ENCODE peak calls at places on chromosomes 4 and X, in eight cellular contexts. One of them, this sample, is unnamed.

GRCh38 chr4:127775843-127776242 is 6.3 kb upstream of the HSPA4L start:
- DNase-seq in T-helper 17 cell: no peak
- DNase-seq in A172: no peak
- DNase-seq in T-helper 9 cell: no peak
- DNase-seq in iris pigment epithelial cell: no peak
- DNase-seq in stimulated activated naive CD8-positive, alpha-beta T cell treated with anti-CD3 and anti-CD28 coated beads, Interleukin-15, Interleukin-2, amounts not matched to agents 100 U/mL and 50 U/mL, for 24 hours: no peak
- DNase-seq in cardiac septum: no peak
- DNase-seq in effector CD4-positive, alpha-beta T cell: no peak
- DNase-seq in this sample: no peak

GRCh38 chr4:242121-242848 is 63.0 kb downstream of the ZNF732 start:
- DNase-seq in cardiac septum: peak
- DNase-seq in iris pigment epithelial cell: peak
- DNase-seq in T-helper 17 cell: peak
- DNase-seq in A172: peak
- DNase-seq in stimulated activated naive CD8-positive, alpha-beta T cell treated with anti-CD3 and anti-CD28 coated beads, Interleukin-15, Interleukin-2, amounts not matched to agents 100 U/mL and 50 U/mL, for 24 hours: peak
- DNase-seq in effector CD4-positive, alpha-beta T cell: peak
- DNase-seq in T-helper 9 cell: peak
- DNase-seq in this sample: no peak

GRCh38 chr4:2981256-2981804 is 18.0 kb downstream of the GRK4 start:
- DNase-seq in stimulated activated naive CD8-positive, alpha-beta T cell treated with anti-CD3 and anti-CD28 coated beads, Interleukin-15, Interleukin-2, amounts not matched to agents 100 U/mL and 50 U/mL, for 24 hours: no peak
- DNase-seq in A172: no peak
- DNase-seq in T-helper 17 cell: no peak
- DNase-seq in iris pigment epithelial cell: no peak
- DNase-seq in effector CD4-positive, alpha-beta T cell: no peak
- DNase-seq in T-helper 9 cell: no peak
- DNase-seq in cardiac septum: no peak
- DNase-seq in this sample: no peak

GRCh38 chr4:89249313-89249712 is 58.3 kb downstream of the GPRIN3 start:
- DNase-seq in iris pigment epithelial cell: no peak
- DNase-seq in effector CD4-positive, alpha-beta T cell: no peak
- DNase-seq in stimulated activated naive CD8-positive, alpha-beta T cell treated with anti-CD3 and anti-CD28 coated beads, Interleukin-15, Interleukin-2, amounts not matched to agents 100 U/mL and 50 U/mL, for 24 hours: no peak
- DNase-seq in T-helper 17 cell: no peak
- DNase-seq in cardiac septum: no peak
- DNase-seq in T-helper 9 cell: no peak
- DNase-seq in A172: no peak
- DNase-seq in this sample: no peak

GRCh38 chrX:49237060-49237459 is 1.8 kb downstream of the CCDC22 start:
- DNase-seq in stimulated activated naive CD8-positive, alpha-beta T cell treated with anti-CD3 and anti-CD28 coated beads, Interleukin-15, Interleukin-2, amounts not matched to agents 100 U/mL and 50 U/mL, for 24 hours: no peak
- DNase-seq in iris pigment epithelial cell: no peak
- DNase-seq in cardiac septum: no peak
- DNase-seq in T-helper 9 cell: no peak
- DNase-seq in effector CD4-positive, alpha-beta T cell: no peak
- DNase-seq in T-helper 17 cell: no peak
- DNase-seq in A172: no peak
- DNase-seq in this sample: no peak

GRCh38 chrX:129235903-129236302 is 287.4 kb downstream of the SMARCA1 start:
- DNase-seq in cardiac septum: no peak
- DNase-seq in iris pigment epithelial cell: no peak
- DNase-seq in T-helper 17 cell: no peak
- DNase-seq in T-helper 9 cell: no peak
- DNase-seq in effector CD4-positive, alpha-beta T cell: no peak
- DNase-seq in stimulated activated naive CD8-positive, alpha-beta T cell treated with anti-CD3 and anti-CD28 coated beads, Interleukin-15, Interleukin-2, amounts not matched to agents 100 U/mL and 50 U/mL, for 24 hours: no peak
- DNase-seq in A172: no peak
- DNase-seq in this sample: no peak

GRCh38 chrX:37905436-37906147 is 58.2 kb upstream of the DYNLT3 start:
- DNase-seq in stimulated activated naive CD8-positive, alpha-beta T cell treated with anti-CD3 and anti-CD28 coated beads, Interleukin-15, Interleukin-2, amounts not matched to agents 100 U/mL and 50 U/mL, for 24 hours: peak
- DNase-seq in A172: peak
- DNase-seq in cardiac septum: no peak
- DNase-seq in T-helper 9 cell: peak
- DNase-seq in iris pigment epithelial cell: peak
- DNase-seq in effector CD4-positive, alpha-beta T cell: no peak
- DNase-seq in T-helper 17 cell: no peak
- DNase-seq in this sample: no peak

GRCh38 chr4:99485212-99485611 is 25.6 kb upstream of the C4orf17 start:
- DNase-seq in iris pigment epithelial cell: no peak
- DNase-seq in T-helper 9 cell: no peak
- DNase-seq in effector CD4-positive, alpha-beta T cell: no peak
- DNase-seq in T-helper 17 cell: no peak
- DNase-seq in A172: no peak
- DNase-seq in cardiac septum: no peak
- DNase-seq in stimulated activated naive CD8-positive, alpha-beta T cell treated with anti-CD3 and anti-CD28 coated beads, Interleukin-15, Interleukin-2, amounts not matched to agents 100 U/mL and 50 U/mL, for 24 hours: no peak
- DNase-seq in this sample: no peak

GRCh38 chr4:82802906-82803305 is 4.3 kb upstream of the SCD5 start:
- DNase-seq in iris pigment epithelial cell: peak
- DNase-seq in T-helper 9 cell: no peak
- DNase-seq in A172: no peak
- DNase-seq in effector CD4-positive, alpha-beta T cell: no peak
- DNase-seq in cardiac septum: no peak
- DNase-seq in T-helper 17 cell: no peak
- DNase-seq in stimulated activated naive CD8-positive, alpha-beta T cell treated with anti-CD3 and anti-CD28 coated beads, Interleukin-15, Interleukin-2, amounts not matched to agents 100 U/mL and 50 U/mL, for 24 hours: no peak
- DNase-seq in this sample: no peak

GRCh38 chr4:1544861-1545275 is 138.6 kb upstream of the NKX1-1 start:
- DNase-seq in iris pigment epithelial cell: no peak
- DNase-seq in T-helper 17 cell: no peak
- DNase-seq in A172: peak
- DNase-seq in cardiac septum: no peak
- DNase-seq in stimulated activated naive CD8-positive, alpha-beta T cell treated with anti-CD3 and anti-CD28 coated beads, Interleukin-15, Interleukin-2, amounts not matched to agents 100 U/mL and 50 U/mL, for 24 hours: no peak
- DNase-seq in effector CD4-positive, alpha-beta T cell: no peak
- DNase-seq in T-helper 9 cell: no peak
- DNase-seq in this sample: no peak

GRCh38 chrX:19849433-19850190 is 37.8 kb downstream of the SH3KBP1 start:
- DNase-seq in T-helper 9 cell: no peak
- DNase-seq in iris pigment epithelial cell: no peak
- DNase-seq in effector CD4-positive, alpha-beta T cell: no peak
- DNase-seq in stimulated activated naive CD8-positive, alpha-beta T cell treated with anti-CD3 and anti-CD28 coated beads, Interleukin-15, Interleukin-2, amounts not matched to agents 100 U/mL and 50 U/mL, for 24 hours: no peak
- DNase-seq in cardiac septum: no peak
- DNase-seq in T-helper 17 cell: no peak
- DNase-seq in A172: no peak
- DNase-seq in this sample: no peak

GRCh38 chrX:75522565-75523411 is at the start of gene ZDHHC15:
- DNase-seq in T-helper 9 cell: peak
- DNase-seq in T-helper 17 cell: peak
- DNase-seq in A172: no peak
- DNase-seq in cardiac septum: peak
- DNase-seq in iris pigment epithelial cell: no peak
- DNase-seq in stimulated activated naive CD8-positive, alpha-beta T cell treated with anti-CD3 and anti-CD28 coated beads, Interleukin-15, Interleukin-2, amounts not matched to agents 100 U/mL and 50 U/mL, for 24 hours: peak
- DNase-seq in effector CD4-positive, alpha-beta T cell: peak
- DNase-seq in this sample: no peak

GRCh38 chr4:36244257-36245084 is at the start of gene ARAP2:
- DNase-seq in A172: peak
- DNase-seq in effector CD4-positive, alpha-beta T cell: peak
- DNase-seq in T-helper 17 cell: peak
- DNase-seq in iris pigment epithelial cell: peak
- DNase-seq in T-helper 9 cell: peak
- DNase-seq in cardiac septum: peak
- DNase-seq in stimulated activated naive CD8-positive, alpha-beta T cell treated with anti-CD3 and anti-CD28 coated beads, Interleukin-15, Interleukin-2, amounts not matched to agents 100 U/mL and 50 U/mL, for 24 hours: peak
- DNase-seq in this sample: peak

GRCh38 chr4:72895408-72895807 is 174.1 kb downstream of the COX18 start:
- DNase-seq in iris pigment epithelial cell: peak
- DNase-seq in T-helper 17 cell: no peak
- DNase-seq in T-helper 9 cell: no peak
- DNase-seq in A172: no peak
- DNase-seq in effector CD4-positive, alpha-beta T cell: no peak
- DNase-seq in cardiac septum: no peak
- DNase-seq in stimulated activated naive CD8-positive, alpha-beta T cell treated with anti-CD3 and anti-CD28 coated beads, Interleukin-15, Interleukin-2, amounts not matched to agents 100 U/mL and 50 U/mL, for 24 hours: no peak
- DNase-seq in this sample: no peak

GRCh38 chrX:15988661-15989603 is 134.3 kb upstream of the AP1S2 start:
- DNase-seq in stimulated activated naive CD8-positive, alpha-beta T cell treated with anti-CD3 and anti-CD28 coated beads, Interleukin-15, Interleukin-2, amounts not matched to agents 100 U/mL and 50 U/mL, for 24 hours: no peak
- DNase-seq in A172: peak
- DNase-seq in effector CD4-positive, alpha-beta T cell: no peak
- DNase-seq in T-helper 9 cell: no peak
- DNase-seq in cardiac septum: no peak
- DNase-seq in T-helper 17 cell: no peak
- DNase-seq in iris pigment epithelial cell: peak
- DNase-seq in this sample: no peak

GRCh38 chrX:17395154-17395553 is 20.2 kb downstream of the NHS start:
- DNase-seq in T-helper 17 cell: no peak
- DNase-seq in stimulated activated naive CD8-positive, alpha-beta T cell treated with anti-CD3 and anti-CD28 coated beads, Interleukin-15, Interleukin-2, amounts not matched to agents 100 U/mL and 50 U/mL, for 24 hours: no peak
- DNase-seq in T-helper 9 cell: no peak
- DNase-seq in iris pigment epithelial cell: no peak
- DNase-seq in effector CD4-positive, alpha-beta T cell: no peak
- DNase-seq in A172: no peak
- DNase-seq in cardiac septum: no peak
- DNase-seq in this sample: no peak

GRCh38 chr4:173489514-173489913 is 40.5 kb downstream of the HAND2 start:
- DNase-seq in A172: peak
- DNase-seq in effector CD4-positive, alpha-beta T cell: no peak
- DNase-seq in stimulated activated naive CD8-positive, alpha-beta T cell treated with anti-CD3 and anti-CD28 coated beads, Interleukin-15, Interleukin-2, amounts not matched to agents 100 U/mL and 50 U/mL, for 24 hours: no peak
- DNase-seq in T-helper 9 cell: no peak
- DNase-seq in cardiac septum: no peak
- DNase-seq in T-helper 17 cell: no peak
- DNase-seq in iris pigment epithelial cell: peak
- DNase-seq in this sample: no peak

GRCh38 chrX:85108165-85108564 is 104.5 kb downstream of the APOOL start:
- DNase-seq in iris pigment epithelial cell: no peak
- DNase-seq in T-helper 17 cell: no peak
- DNase-seq in T-helper 9 cell: no peak
- DNase-seq in stimulated activated naive CD8-positive, alpha-beta T cell treated with anti-CD3 and anti-CD28 coated beads, Interleukin-15, Interleukin-2, amounts not matched to agents 100 U/mL and 50 U/mL, for 24 hours: no peak
- DNase-seq in effector CD4-positive, alpha-beta T cell: no peak
- DNase-seq in A172: no peak
- DNase-seq in cardiac septum: no peak
- DNase-seq in this sample: no peak

GRCh38 chrX:24920769-24921168 is 95.0 kb downstream of the ARX start:
- DNase-seq in T-helper 17 cell: no peak
- DNase-seq in iris pigment epithelial cell: no peak
- DNase-seq in T-helper 9 cell: no peak
- DNase-seq in A172: no peak
- DNase-seq in cardiac septum: no peak
- DNase-seq in stimulated activated naive CD8-positive, alpha-beta T cell treated with anti-CD3 and anti-CD28 coated beads, Interleukin-15, Interleukin-2, amounts not matched to agents 100 U/mL and 50 U/mL, for 24 hours: no peak
- DNase-seq in effector CD4-positive, alpha-beta T cell: no peak
- DNase-seq in this sample: no peak

GRCh38 chr4:144967161-144967560 is 130.8 kb downstream of the ANAPC10 start:
- DNase-seq in T-helper 9 cell: no peak
- DNase-seq in effector CD4-positive, alpha-beta T cell: no peak
- DNase-seq in iris pigment epithelial cell: no peak
- DNase-seq in T-helper 17 cell: no peak
- DNase-seq in stimulated activated naive CD8-positive, alpha-beta T cell treated with anti-CD3 and anti-CD28 coated beads, Interleukin-15, Interleukin-2, amounts not matched to agents 100 U/mL and 50 U/mL, for 24 hours: no peak
- DNase-seq in A172: no peak
- DNase-seq in cardiac septum: no peak
- DNase-seq in this sample: no peak

GRCh38 chr4:118389731-118390520 is 37.1 kb upstream of the PRSS12 start:
- DNase-seq in T-helper 17 cell: no peak
- DNase-seq in effector CD4-positive, alpha-beta T cell: no peak
- DNase-seq in iris pigment epithelial cell: peak
- DNase-seq in stimulated activated naive CD8-positive, alpha-beta T cell treated with anti-CD3 and anti-CD28 coated beads, Interleukin-15, Interleukin-2, amounts not matched to agents 100 U/mL and 50 U/mL, for 24 hours: no peak
- DNase-seq in T-helper 9 cell: no peak
- DNase-seq in A172: no peak
- DNase-seq in cardiac septum: no peak
- DNase-seq in this sample: no peak

GRCh38 chrX:11437642-11438379 is 144.6 kb downstream of the AMELX start:
- DNase-seq in A172: peak
- DNase-seq in T-helper 9 cell: no peak
- DNase-seq in cardiac septum: no peak
- DNase-seq in T-helper 17 cell: no peak
- DNase-seq in effector CD4-positive, alpha-beta T cell: no peak
- DNase-seq in iris pigment epithelial cell: peak
- DNase-seq in stimulated activated naive CD8-positive, alpha-beta T cell treated with anti-CD3 and anti-CD28 coated beads, Interleukin-15, Interleukin-2, amounts not matched to agents 100 U/mL and 50 U/mL, for 24 hours: no peak
- DNase-seq in this sample: no peak

GRCh38 chr4:98566491-98567008 is 91.9 kb downstream of the TSPAN5 start:
- DNase-seq in T-helper 17 cell: no peak
- DNase-seq in stimulated activated naive CD8-positive, alpha-beta T cell treated with anti-CD3 and anti-CD28 coated beads, Interleukin-15, Interleukin-2, amounts not matched to agents 100 U/mL and 50 U/mL, for 24 hours: no peak
- DNase-seq in effector CD4-positive, alpha-beta T cell: no peak
- DNase-seq in T-helper 9 cell: no peak
- DNase-seq in A172: no peak
- DNase-seq in cardiac septum: no peak
- DNase-seq in iris pigment epithelial cell: no peak
- DNase-seq in this sample: no peak

GRCh38 chr4:173564461-173564860 is 34.4 kb upstream of the HAND2 start:
- DNase-seq in T-helper 9 cell: no peak
- DNase-seq in iris pigment epithelial cell: no peak
- DNase-seq in cardiac septum: no peak
- DNase-seq in A172: no peak
- DNase-seq in stimulated activated naive CD8-positive, alpha-beta T cell treated with anti-CD3 and anti-CD28 coated beads, Interleukin-15, Interleukin-2, amounts not matched to agents 100 U/mL and 50 U/mL, for 24 hours: no peak
- DNase-seq in T-helper 17 cell: no peak
- DNase-seq in effector CD4-positive, alpha-beta T cell: no peak
- DNase-seq in this sample: no peak

GRCh38 chrX:23344904-23345271 is 10.2 kb downstream of the PTCHD1 start:
- DNase-seq in stimulated activated naive CD8-positive, alpha-beta T cell treated with anti-CD3 and anti-CD28 coated beads, Interleukin-15, Interleukin-2, amounts not matched to agents 100 U/mL and 50 U/mL, for 24 hours: no peak
- DNase-seq in cardiac septum: no peak
- DNase-seq in T-helper 9 cell: no peak
- DNase-seq in T-helper 17 cell: no peak
- DNase-seq in effector CD4-positive, alpha-beta T cell: no peak
- DNase-seq in A172: no peak
- DNase-seq in iris pigment epithelial cell: no peak
- DNase-seq in this sample: no peak

GRCh38 chr4:20520901-20521300 is 179.4 kb upstream of the PACRGL start:
- DNase-seq in iris pigment epithelial cell: peak
- DNase-seq in effector CD4-positive, alpha-beta T cell: no peak
- DNase-seq in A172: peak
- DNase-seq in cardiac septum: no peak
- DNase-seq in T-helper 9 cell: no peak
- DNase-seq in T-helper 17 cell: no peak
- DNase-seq in stimulated activated naive CD8-positive, alpha-beta T cell treated with anti-CD3 and anti-CD28 coated beads, Interleukin-15, Interleukin-2, amounts not matched to agents 100 U/mL and 50 U/mL, for 24 hours: no peak
- DNase-seq in this sample: no peak

GRCh38 chrX:64150775-64151174 is 54.7 kb downstream of the AMER1 start:
- DNase-seq in effector CD4-positive, alpha-beta T cell: no peak
- DNase-seq in T-helper 17 cell: no peak
- DNase-seq in stimulated activated naive CD8-positive, alpha-beta T cell treated with anti-CD3 and anti-CD28 coated beads, Interleukin-15, Interleukin-2, amounts not matched to agents 100 U/mL and 50 U/mL, for 24 hours: no peak
- DNase-seq in cardiac septum: no peak
- DNase-seq in iris pigment epithelial cell: no peak
- DNase-seq in T-helper 9 cell: no peak
- DNase-seq in A172: no peak
- DNase-seq in this sample: no peak

GRCh38 chrX:129932792-129933321 is 26.9 kb downstream of the UTP14A start:
- DNase-seq in iris pigment epithelial cell: peak
- DNase-seq in T-helper 17 cell: no peak
- DNase-seq in A172: no peak
- DNase-seq in cardiac septum: no peak
- DNase-seq in effector CD4-positive, alpha-beta T cell: no peak
- DNase-seq in stimulated activated naive CD8-positive, alpha-beta T cell treated with anti-CD3 and anti-CD28 coated beads, Interleukin-15, Interleukin-2, amounts not matched to agents 100 U/mL and 50 U/mL, for 24 hours: peak
- DNase-seq in T-helper 9 cell: no peak
- DNase-seq in this sample: no peak

GRCh38 chrX:152451731-152451980 is 541 bp upstream of the GABRA3 start:
- DNase-seq in T-helper 9 cell: no peak
- DNase-seq in effector CD4-positive, alpha-beta T cell: no peak
- DNase-seq in cardiac septum: no peak
- DNase-seq in A172: no peak
- DNase-seq in iris pigment epithelial cell: no peak
- DNase-seq in T-helper 17 cell: no peak
- DNase-seq in stimulated activated naive CD8-positive, alpha-beta T cell treated with anti-CD3 and anti-CD28 coated beads, Interleukin-15, Interleukin-2, amounts not matched to agents 100 U/mL and 50 U/mL, for 24 hours: no peak
- DNase-seq in this sample: no peak

GRCh38 chrX:111168314-111168713 is 72.3 kb downstream of the PAK3 start:
- DNase-seq in T-helper 17 cell: no peak
- DNase-seq in iris pigment epithelial cell: peak
- DNase-seq in effector CD4-positive, alpha-beta T cell: no peak
- DNase-seq in A172: no peak
- DNase-seq in T-helper 9 cell: no peak
- DNase-seq in stimulated activated naive CD8-positive, alpha-beta T cell treated with anti-CD3 and anti-CD28 coated beads, Interleukin-15, Interleukin-2, amounts not matched to agents 100 U/mL and 50 U/mL, for 24 hours: no peak
- DNase-seq in cardiac septum: no peak
- DNase-seq in this sample: no peak